ENCODE peak calls at places on chromosome 19, in four cellular contexts. One of them, this sample, is unnamed. For H3K27me3 and H3K4me1, the result is how much of the 10 kb centered on the place peaks cover.

GRCh38 chr19:1045247-1045603 is 5.3 kb downstream of the ABCA7 start:
- DNase-seq in CD8-positive, alpha-beta T cell: no peak
- DNase-seq in pancreas: peak
- DNase-seq in gastrocnemius medialis: peak
- DNase-seq in this sample: peak

GRCh38 chr19:56594783-56595547 is at the start of gene ZNF71:
- DNase-seq in CD8-positive, alpha-beta T cell: peak
- DNase-seq in pancreas: peak
- DNase-seq in gastrocnemius medialis: peak
- DNase-seq in this sample: peak

GRCh38 chr19:33420821-33421220 is 47.3 kb downstream of the CEBPG start:
- DNase-seq in CD8-positive, alpha-beta T cell: no peak
- DNase-seq in pancreas: no peak
- DNase-seq in gastrocnemius medialis: no peak
- DNase-seq in this sample: no peak

GRCh38 chr19:709196-709964 is 645 bp downstream of the PALM start:
- DNase-seq in CD8-positive, alpha-beta T cell: no peak
- DNase-seq in pancreas: no peak
- DNase-seq in gastrocnemius medialis: no peak
- DNase-seq in this sample: no peak

GRCh38 chr19:1468274-1469199 is 10.5 kb downstream of the C19orf25 start:
- DNase-seq in CD8-positive, alpha-beta T cell: no peak
- DNase-seq in pancreas: no peak
- DNase-seq in gastrocnemius medialis: no peak
- DNase-seq in this sample: peak

GRCh38 chr19:42271861-42272534 is 2.9 kb downstream of the CIC start:
- DNase-seq in CD8-positive, alpha-beta T cell: no peak
- DNase-seq in pancreas: peak
- DNase-seq in gastrocnemius medialis: peak
- DNase-seq in this sample: no peak

GRCh38 chr19:39167461-39168257 is 29.1 kb upstream of the NCCRP1 start:
- DNase-seq in CD8-positive, alpha-beta T cell: no peak
- DNase-seq in pancreas: peak
- DNase-seq in gastrocnemius medialis: no peak
- DNase-seq in this sample: no peak

GRCh38 chr19:4719499-4719866 is 4.2 kb downstream of the DPP9 start:
- DNase-seq in CD8-positive, alpha-beta T cell: no peak
- DNase-seq in pancreas: no peak
- DNase-seq in gastrocnemius medialis: no peak
- DNase-seq in this sample: no peak

GRCh38 chr19:2381151-2381822 is 21.2 kb downstream of the TMPRSS9 start:
- DNase-seq in CD8-positive, alpha-beta T cell: no peak
- DNase-seq in pancreas: no peak
- DNase-seq in gastrocnemius medialis: no peak
- DNase-seq in this sample: no peak

GRCh38 chr19:52898101-52898500 is 666 bp upstream of the ZNF320 start:
- DNase-seq in CD8-positive, alpha-beta T cell: no peak
- DNase-seq in pancreas: peak
- DNase-seq in gastrocnemius medialis: no peak
- DNase-seq in this sample: peak

GRCh38 chr19:56132316-56132822 is 8.7 kb upstream of the ZNF444 start:
- DNase-seq in CD8-positive, alpha-beta T cell: no peak
- DNase-seq in pancreas: no peak
- DNase-seq in gastrocnemius medialis: no peak
- DNase-seq in this sample: no peak

GRCh38 chr19:17340871-17341357 is 3.6 kb downstream of the GTPBP3 start:
- DNase-seq in CD8-positive, alpha-beta T cell: no peak
- DNase-seq in pancreas: no peak
- DNase-seq in gastrocnemius medialis: no peak
- DNase-seq in this sample: no peak

GRCh38 chr19:43408043-43408442 is 6.6 kb upstream of the TEX101 start:
- DNase-seq in CD8-positive, alpha-beta T cell: no peak
- DNase-seq in pancreas: no peak
- DNase-seq in gastrocnemius medialis: no peak
- DNase-seq in this sample: no peak

GRCh38 chr19:38264486-38265212 is at the start of gene SPINT2:
- DNase-seq in CD8-positive, alpha-beta T cell: no peak
- DNase-seq in pancreas: no peak
- DNase-seq in gastrocnemius medialis: no peak
- DNase-seq in this sample: no peak

GRCh38 chr19:22595918-22596341 is 38.2 kb upstream of the ZNF492 start:
- DNase-seq in CD8-positive, alpha-beta T cell: no peak
- DNase-seq in pancreas: peak
- DNase-seq in gastrocnemius medialis: no peak
- DNase-seq in this sample: no peak

GRCh38 chr19:640156-640548 is 473 bp downstream of the FGF22 start:
- DNase-seq in CD8-positive, alpha-beta T cell: no peak
- DNase-seq in pancreas: no peak
- DNase-seq in gastrocnemius medialis: no peak
- DNase-seq in this sample: no peak

GRCh38 chr19:1923319-1923718 is 17.7 kb upstream of the CSNK1G2 start:
- DNase-seq in CD8-positive, alpha-beta T cell: no peak
- DNase-seq in pancreas: no peak
- DNase-seq in gastrocnemius medialis: no peak
- DNase-seq in this sample: no peak

GRCh38 chr19:16226878-16227836 is 29.4 kb downstream of the AP1M1 start:
- DNase-seq in CD8-positive, alpha-beta T cell: no peak
- DNase-seq in pancreas: no peak
- DNase-seq in gastrocnemius medialis: no peak
- DNase-seq in this sample: peak

GRCh38 chr19:57632987-57633831 is at the start of gene ZNF211:
- DNase-seq in CD8-positive, alpha-beta T cell: peak
- DNase-seq in pancreas: peak
- DNase-seq in gastrocnemius medialis: peak
- DNase-seq in this sample: peak
- H3K27me3 ChIP-seq in CD8-positive, alpha-beta T cell: under half
- H3K27me3 ChIP-seq in pancreas: under half
- H3K27me3 ChIP-seq in gastrocnemius medialis: under half
- H3K27me3 ChIP-seq in this sample: under half

GRCh38 chr19:13152854-13153626 is 2.8 kb downstream of the IER2 start:
- DNase-seq in CD8-positive, alpha-beta T cell: peak
- DNase-seq in pancreas: peak
- DNase-seq in gastrocnemius medialis: peak
- DNase-seq in this sample: peak
- TF ChIP-seq CTCF in CD8-positive, alpha-beta T cell: no peak
- TF ChIP-seq CTCF in pancreas: peak
- TF ChIP-seq CTCF in gastrocnemius medialis: no peak
- TF ChIP-seq CTCF in this sample: no peak

GRCh38 chr19:49866933-49867782 is at the start of gene PNKP:
- DNase-seq in CD8-positive, alpha-beta T cell: peak
- DNase-seq in pancreas: peak
- DNase-seq in gastrocnemius medialis: peak
- DNase-seq in this sample: peak
- H3K4me1 ChIP-seq in CD8-positive, alpha-beta T cell: under half
- H3K4me1 ChIP-seq in pancreas: under half
- H3K4me1 ChIP-seq in gastrocnemius medialis: under half
- H3K4me1 ChIP-seq in this sample: under half

DNA sequence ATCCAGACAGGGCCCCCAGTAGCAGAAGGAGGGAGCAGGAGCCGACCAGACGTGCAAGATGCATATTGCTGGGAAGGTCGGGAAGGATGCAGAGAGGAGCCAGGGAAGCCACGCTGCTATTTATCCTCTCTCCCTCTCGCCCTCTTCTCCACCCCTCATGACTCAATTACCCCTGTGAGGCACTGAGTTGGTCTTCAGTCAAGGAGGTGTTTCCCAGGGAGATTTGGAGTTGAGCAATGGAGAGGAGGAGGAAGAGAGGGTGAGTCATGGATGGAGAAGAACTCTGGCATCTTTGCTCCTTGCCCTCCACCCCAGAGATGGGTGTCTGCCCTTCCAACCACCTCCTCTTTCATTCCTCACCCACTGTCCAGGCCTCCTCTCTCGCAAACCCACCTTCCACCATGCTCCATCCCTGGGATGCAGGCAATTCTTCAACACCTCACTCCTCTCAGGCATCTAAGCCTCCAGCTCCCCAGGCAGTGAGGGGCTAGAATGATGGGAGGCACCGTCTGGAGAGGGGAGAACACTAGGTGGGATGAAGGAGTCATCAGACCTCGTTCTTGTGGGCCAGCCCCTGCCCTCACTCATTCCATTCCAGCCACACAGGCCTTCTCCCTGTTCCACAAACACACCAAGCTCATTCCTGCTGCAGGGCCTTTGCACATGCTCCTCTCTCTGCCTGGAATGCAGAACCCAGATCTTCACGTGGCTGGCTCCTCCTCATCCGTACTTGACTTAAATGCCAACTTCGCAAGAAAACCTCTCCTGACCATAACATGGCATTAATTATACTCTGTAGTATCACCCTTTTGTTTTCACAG is at the start of gene SBSN:
- DNase-seq in CD8-positive, alpha-beta T cell: no peak
- DNase-seq in pancreas: no peak
- DNase-seq in gastrocnemius medialis: no peak
- DNase-seq in this sample: no peak
- H3K27me3 ChIP-seq in CD8-positive, alpha-beta T cell: under half
- H3K27me3 ChIP-seq in pancreas: under half
- H3K27me3 ChIP-seq in gastrocnemius medialis: under half
- H3K27me3 ChIP-seq in this sample: half or more

GRCh38 chr19:31179471-31179852 is 169.8 kb downstream of the TSHZ3 start:
- DNase-seq in CD8-positive, alpha-beta T cell: no peak
- DNase-seq in pancreas: no peak
- DNase-seq in gastrocnemius medialis: no peak
- DNase-seq in this sample: no peak

GRCh38 chr19:31181535-31181934 is 167.7 kb downstream of the TSHZ3 start:
- DNase-seq in CD8-positive, alpha-beta T cell: no peak
- DNase-seq in pancreas: no peak
- DNase-seq in gastrocnemius medialis: no peak
- DNase-seq in this sample: no peak

GRCh38 chr19:31180907-31181306 is 168.3 kb downstream of the TSHZ3 start:
- DNase-seq in CD8-positive, alpha-beta T cell: no peak
- DNase-seq in pancreas: no peak
- DNase-seq in gastrocnemius medialis: no peak
- DNase-seq in this sample: no peak

GRCh38 chr19:31185261-31185660 is 164.0 kb downstream of the TSHZ3 start:
- DNase-seq in CD8-positive, alpha-beta T cell: no peak
- DNase-seq in pancreas: no peak
- DNase-seq in gastrocnemius medialis: no peak
- DNase-seq in this sample: no peak
- TF ChIP-seq CTCF in CD8-positive, alpha-beta T cell: no peak
- TF ChIP-seq CTCF in pancreas: no peak
- TF ChIP-seq CTCF in gastrocnemius medialis: no peak
- TF ChIP-seq CTCF in this sample: no peak

This sample was measured in psoas muscle.